ENCODE peak calls at places on chromosomes 16 and 17, in six cellular contexts. D is pancreas, Y is dorsolateral prefrontal cortex, X is cardiac fibroblast, T is adrenal gland, L is brain microvascular endothelial cell. P is an unnamed sample.

GRCh38 chr17:15123593-15124590 is 141.2 kb downstream of the PMP22 start:
- DNase-seq in D (no peak), Y (no peak), X (no peak), T (no peak), L (peak), P (no peak)

GRCh38 chr16:58449768-58450167 is 50.2 kb upstream of the NDRG4 start:
- DNase-seq in D (no peak), Y (no peak), X (no peak), T (no peak), L (no peak), P (no peak)

GRCh38 chr16:77288222-77288621 is 89.0 kb downstream of the SYCE1L start:
- DNase-seq in D (no peak), Y (no peak), X (peak), T (no peak), L (peak), P (peak)

GRCh38 chr17:18041776-18042175 is 2.6 kb downstream of the GID4 start:
- DNase-seq in D (no peak), Y (no peak), X (peak), T (no peak), L (no peak), P (peak)

GRCh38 chr16:89374393-89374948 is 115.9 kb downstream of the ANKRD11 start:
- DNase-seq in D (peak), Y (peak), X (no peak), T (no peak), L (peak), P (no peak)

GRCh38 chr16:5918553-5919127 is 821.0 kb upstream of the EEF2KMT start:
- DNase-seq in D (no peak), Y (no peak), X (no peak), T (no peak), L (no peak), P (no peak)

GRCh38 chr17:59521465-59522126 is 43.8 kb upstream of the DHX40 start:
- DNase-seq in D (peak), Y (peak), X (peak), T (peak), L (peak), P (peak)

GRCh38 chr17:9905902-9906301 is 831 bp upstream of the RCVRN start:
- DNase-seq in D (no peak), Y (peak), X (peak), T (no peak), L (no peak), P (peak)

GRCh38 chr17:58402679-58403078 is 14.7 kb downstream of the RNF43 start:
- DNase-seq in D (no peak), Y (no peak), X (peak), T (no peak), L (peak), P (peak)

GRCh38 chr16:53626161-53626560 is 77.5 kb downstream of the RPGRIP1L start:
- DNase-seq in D (no peak), Y (no peak), X (no peak), T (no peak), L (no peak), P (no peak)

GRCh38 chr17:40582328-40582901 is 17.1 kb upstream of the CCR7 start:
- DNase-seq in D (no peak), Y (no peak), X (no peak), T (peak), L (no peak), P (peak)

GRCh38 chr16:59905131-59905530 is 1171.0 kb upstream of the GOT2 start:
- DNase-seq in D (no peak), Y (no peak), X (no peak), T (no peak), L (no peak), P (no peak)

GRCh38 chr17:42843358-42843934 is 934 bp upstream of the AOC2 start:
- DNase-seq in D (no peak), Y (peak), X (peak), T (peak), L (peak), P (peak)

GRCh38 chr17:16287563-16288027 is 65.7 kb downstream of the CENPV start:
- DNase-seq in D (no peak), Y (no peak), X (peak), T (no peak), L (peak), P (peak)

GRCh38 chr17:8785547-8786412 is 13.4 kb downstream of the MFSD6L start:
- DNase-seq in D (peak), Y (peak), X (peak), T (peak), L (peak), P (peak)

GRCh38 chr17:35898283-35899070 is 18.3 kb upstream of the CCL5 start:
- DNase-seq in D (peak), Y (no peak), X (no peak), T (no peak), L (no peak), P (no peak)

GRCh38 chr16:84884311-84885023 is 64.7 kb downstream of the CRISPLD2 start:
- DNase-seq in D (peak), Y (peak), X (peak), T (no peak), L (no peak), P (no peak)

GRCh38 chr16:70375636-70376611 is 29.2 kb downstream of the DDX19A start:
- DNase-seq in D (no peak), Y (peak), X (no peak), T (no peak), L (no peak), P (no peak)

GRCh38 chr17:60471451-60471850 is 49.2 kb downstream of the CHCT1 start:
- DNase-seq in D (no peak), Y (no peak), X (no peak), T (no peak), L (no peak), P (no peak)

GRCh38 chr17:33227911-33228310 is 65.2 kb downstream of the ASIC2 start:
- DNase-seq in D (no peak), Y (no peak), X (no peak), T (no peak), L (no peak), P (no peak)

GRCh38 chr17:59853168-59853918 is 39.4 kb downstream of the TUBD1 start:
- DNase-seq in D (peak), Y (no peak), X (peak), T (no peak), L (peak), P (peak)

GRCh38 chr17:78134899-78135385 is 4.4 kb downstream of the TMC8 start:
- DNase-seq in D (no peak), Y (no peak), X (no peak), T (no peak), L (no peak), P (no peak)

GRCh38 chr16:13120557-13120956 is 219.2 kb downstream of the SHISA9 start:
- DNase-seq in D (no peak), Y (no peak), X (no peak), T (no peak), L (no peak), P (no peak)

GRCh38 chr16:68298907-68299515 is 11.7 kb downstream of the SLC7A6OS start:
- DNase-seq in D (peak), Y (peak), X (peak), T (peak), L (peak), P (peak)

GRCh38 chr17:73271078-73271477 is 9.4 kb upstream of the CPSF4L start:
- DNase-seq in D (no peak), Y (no peak), X (no peak), T (no peak), L (no peak), P (no peak)

GRCh38 chr17:50806141-50806643 is 29.2 kb upstream of the WFIKKN2 start:
- DNase-seq in D (peak), Y (no peak), X (peak), T (no peak), L (peak), P (peak)

GRCh38 chr16:48384982-48385271 is 286 bp downstream of the SIAH1 start:
- DNase-seq in D (no peak), Y (no peak), X (peak), T (no peak), L (no peak), P (peak)

GRCh38 chr16:67166035-67166882 is 1.7 kb downstream of the HSF4 start:
- DNase-seq in D (no peak), Y (no peak), X (no peak), T (no peak), L (no peak), P (no peak)

GRCh38 chr16:69417537-69418199 is 6.8 kb upstream of the CYB5B start:
- DNase-seq in D (no peak), Y (peak), X (peak), T (no peak), L (no peak), P (peak)

GRCh38 chr17:83084621-83085056 is 5.2 kb downstream of the METRNL start:
- DNase-seq in D (no peak), Y (no peak), X (no peak), T (no peak), L (no peak), P (no peak)

GRCh38 chr16:80122155-80122554 is 418.6 kb upstream of the DYNLRB2 start:
- DNase-seq in D (no peak), Y (no peak), X (peak), T (peak), L (no peak), P (peak)

GRCh38 chr17:43940630-43941029 is 1.6 kb downstream of the PPY start:
- DNase-seq in D (no peak), Y (no peak), X (peak), T (no peak), L (peak), P (peak)

GRCh38 chr16:10618710-10619209 is 38.4 kb upstream of the EMP2 start:
- DNase-seq in D (no peak), Y (peak), X (no peak), T (no peak), L (no peak), P (no peak)

GRCh38 chr16:10617662-10618420 is 37.4 kb upstream of the EMP2 start:
- DNase-seq in D (no peak), Y (peak), X (no peak), T (no peak), L (no peak), P (no peak)

GRCh38 chr16:10616395-10616743 is 36.0 kb upstream of the EMP2 start:
- DNase-seq in D (no peak), Y (no peak), X (no peak), T (no peak), L (no peak), P (no peak)

GRCh38 chr16:10614685-10615084 is 34.3 kb upstream of the EMP2 start:
- DNase-seq in D (no peak), Y (no peak), X (no peak), T (no peak), L (no peak), P (no peak)

DNA sequence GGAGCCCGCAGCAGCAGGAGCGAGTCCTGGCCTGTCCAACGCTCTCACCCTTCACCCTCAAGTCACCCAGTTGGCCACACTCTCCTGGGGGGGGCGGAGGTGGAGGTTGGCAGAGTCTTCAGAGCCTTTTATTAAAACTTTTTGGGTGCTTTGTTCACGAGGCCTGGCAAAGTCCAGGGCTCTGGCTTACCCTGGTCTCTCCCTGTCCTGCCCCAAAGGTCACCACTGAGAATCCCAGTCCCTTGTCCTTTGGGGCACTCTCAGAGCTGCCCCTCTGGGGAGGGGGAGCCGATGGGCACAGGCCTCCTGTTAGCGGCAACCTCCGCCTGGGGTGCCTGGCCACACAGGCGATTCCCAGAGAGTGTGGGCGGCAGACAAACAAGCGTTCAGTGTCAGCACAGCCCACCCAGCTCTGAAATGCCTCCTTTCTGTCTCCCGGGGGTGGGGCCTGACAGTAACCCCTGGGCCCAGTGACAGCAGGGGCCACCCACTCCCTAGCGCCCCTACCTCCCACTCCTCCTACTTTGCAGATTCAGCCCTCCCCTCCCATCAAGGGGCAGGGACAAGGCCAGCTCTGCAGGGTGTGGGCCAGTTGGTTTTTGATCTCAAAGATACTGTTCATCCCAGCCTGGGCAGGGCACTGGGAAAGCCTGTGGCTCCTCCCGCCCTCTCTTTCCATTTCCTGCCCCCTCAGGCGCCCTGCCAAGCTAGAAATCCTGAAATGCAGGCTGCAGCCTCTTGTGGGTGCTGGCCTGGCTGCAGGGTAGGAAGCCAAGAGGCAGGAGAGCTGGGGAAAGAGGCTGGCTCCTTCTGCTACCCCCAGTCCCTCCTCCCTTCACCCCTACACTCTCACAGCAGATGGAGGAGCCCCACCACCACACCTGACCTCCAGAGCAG is 36.6 kb upstream of the EMP2 start:
- DNase-seq in D (peak), Y (peak), X (peak), T (no peak), L (peak), P (peak)
- TF ChIP-seq CTCF in D (no peak), Y (no peak), X (no peak), T (no peak), L (peak), P (no peak)

GRCh38 chr17:82030470-82031302 is 792 bp upstream of the RAC3 start:
- DNase-seq in D (peak), Y (peak), X (peak), T (peak), L (peak), P (peak)
- H3K4me3 ChIP-seq in D (peak), Y (peak), X (peak), T (no peak), L (peak), P (peak)

GRCh38 chr16:15642557-15643452 is at the start of gene MARF1:
- DNase-seq in D (peak), Y (peak), X (peak), T (peak), L (peak), P (peak)
- TF ChIP-seq CTCF in D (peak), Y (peak), X (peak), T (peak), L (peak), P (peak)

GRCh38 chr16:3143598-3144330 is 8.9 kb downstream of the ZNF213 start:
- DNase-seq in D (no peak), Y (no peak), X (no peak), T (peak), L (no peak), P (no peak)
- H3K4me3 ChIP-seq in D (no peak), Y (no peak), X (no peak), T (no peak), L (no peak), P (no peak)